ENCODE peak calls at places on chromosomes 5 and 9, in six cellular contexts. V is tibial artery; S is dorsolateral prefrontal cortex; R is CD4-positive, alpha-beta memory T cell; I is A549; Q is AG10803. C is an unnamed sample.

GRCh38 chr9:5799314-5799713 is 33.6 kb downstream of the ERMP1 start:
- DNase-seq in V (no peak), S (no peak), R (peak), I (peak), Q (peak), C (no peak)

GRCh38 chr9:125893277-125893676 is 146.1 kb downstream of the PBX3 start:
- DNase-seq in V (no peak), S (no peak), R (no peak), I (no peak), Q (no peak), C (no peak)

GRCh38 chr5:24226492-24226891 is 418.3 kb downstream of the CDH10 start:
- DNase-seq in V (no peak), S (no peak), R (no peak), I (no peak), Q (peak), C (no peak)

GRCh38 chr5:69217154-69217731 is 17.4 kb upstream of the CDK7 start:
- DNase-seq in V (no peak), S (no peak), R (no peak), I (no peak), Q (no peak), C (peak)

GRCh38 chr9:74458832-74459231 is 38.3 kb upstream of the RORB start:
- DNase-seq in V (no peak), S (no peak), R (no peak), I (no peak), Q (no peak), C (no peak)

GRCh38 chr9:5446451-5447236 is 3.7 kb upstream of the CD274 start:
- DNase-seq in V (no peak), S (no peak), R (no peak), I (no peak), Q (no peak), C (no peak)

GRCh38 chr9:88998506-88998905 is 7.2 kb downstream of the S1PR3 start:
- DNase-seq in V (no peak), S (no peak), R (no peak), I (no peak), Q (no peak), C (no peak)

GRCh38 chr5:148939676-148940075 is 113.3 kb downstream of the ADRB2 start:
- DNase-seq in V (no peak), S (no peak), R (no peak), I (peak), Q (peak), C (no peak)

GRCh38 chr5:52952483-52952882 is 36.7 kb upstream of the ITGA2 start:
- DNase-seq in V (no peak), S (no peak), R (no peak), I (no peak), Q (no peak), C (no peak)

GRCh38 chr5:1523793-1524480 is at the start of gene LPCAT1:
- DNase-seq in V (peak), S (peak), R (peak), I (peak), Q (peak), C (peak)

GRCh38 chr9:111298831-111299603 is 31.0 kb downstream of the OR2K2 start:
- DNase-seq in V (peak), S (no peak), R (peak), I (peak), Q (peak), C (no peak)

GRCh38 chr9:22203371-22204138 is 194.4 kb upstream of the CDKN2B start:
- DNase-seq in V (no peak), S (no peak), R (no peak), I (no peak), Q (peak), C (no peak)

GRCh38 chr9:108476574-108476973 is 379.2 kb downstream of the ACTL7B start:
- DNase-seq in V (no peak), S (no peak), R (no peak), I (no peak), Q (no peak), C (no peak)

GRCh38 chr9:82295177-82295576 is 306.6 kb downstream of the SPATA31D1 start:
- DNase-seq in V (no peak), S (no peak), R (no peak), I (no peak), Q (no peak), C (no peak)

GRCh38 chr9:127467621-127468020 is 16.3 kb downstream of the LRSAM1 start:
- DNase-seq in V (no peak), S (no peak), R (no peak), I (no peak), Q (no peak), C (no peak)

GRCh38 chr9:82081507-82081906 is 92.9 kb downstream of the SPATA31D1 start:
- DNase-seq in V (no peak), S (no peak), R (no peak), I (no peak), Q (peak), C (no peak)

GRCh38 chr9:126947529-126947928 is 32.9 kb downstream of the RALGPS1 start:
- DNase-seq in V (no peak), S (no peak), R (no peak), I (no peak), Q (no peak), C (no peak)

GRCh38 chr9:131366745-131367401 is 27.0 kb upstream of the PRRC2B start:
- DNase-seq in V (no peak), S (no peak), R (no peak), I (peak), Q (peak), C (no peak)

GRCh38 chr5:76787237-76787636 is 31.6 kb upstream of the F2RL1 start:
- DNase-seq in V (peak), S (no peak), R (no peak), I (peak), Q (peak), C (peak)

GRCh38 chr9:133058550-133059320 is 3.0 kb upstream of the CEL start:
- DNase-seq in V (no peak), S (no peak), R (no peak), I (no peak), Q (no peak), C (no peak)

GRCh38 chr9:124215551-124215910 is 42.2 kb upstream of the NEK6 start:
- DNase-seq in V (peak), S (peak), R (no peak), I (no peak), Q (no peak), C (no peak)

GRCh38 chr9:33468797-33469621 is 4.7 kb downstream of the NOL6 start:
- DNase-seq in V (peak), S (peak), R (no peak), I (no peak), Q (no peak), C (no peak)

GRCh38 chr5:66739923-66740322 is 143.7 kb downstream of the MAST4 start:
- DNase-seq in V (no peak), S (no peak), R (no peak), I (no peak), Q (no peak), C (no peak)

GRCh38 chr5:113050606-113051391 is 74.2 kb downstream of the DCP2 start:
- DNase-seq in V (peak), S (no peak), R (no peak), I (no peak), Q (peak), C (no peak)

GRCh38 chr9:91658513-91659105 is 235.0 kb upstream of the NFIL3 start:
- DNase-seq in V (no peak), S (no peak), R (no peak), I (no peak), Q (no peak), C (no peak)

GRCh38 chr5:179300834-179301233 is 44.4 kb downstream of the ADAMTS2 start:
- DNase-seq in V (peak), S (no peak), R (no peak), I (no peak), Q (no peak), C (no peak)

GRCh38 chr5:32311404-32312193 is 1.1 kb downstream of the MTMR12 start:
- DNase-seq in V (no peak), S (no peak), R (no peak), I (no peak), Q (peak), C (no peak)

GRCh38 chr5:138110266-138110963 is 26.6 kb downstream of the WNT8A start:
- DNase-seq in V (no peak), S (no peak), R (no peak), I (no peak), Q (no peak), C (no peak)

GRCh38 chr5:176790921-176791320 is 19.4 kb upstream of the UNC5A start:
- DNase-seq in V (no peak), S (no peak), R (no peak), I (no peak), Q (peak), C (no peak)

GRCh38 chr9:133935328-133936040 is 56.6 kb downstream of the VAV2 start:
- DNase-seq in V (no peak), S (no peak), R (no peak), I (no peak), Q (peak), C (no peak)

GRCh38 chr5:13976867-13977479 is 32.5 kb upstream of the DNAH5 start:
- DNase-seq in V (no peak), S (no peak), R (no peak), I (peak), Q (peak), C (no peak)

DNA sequence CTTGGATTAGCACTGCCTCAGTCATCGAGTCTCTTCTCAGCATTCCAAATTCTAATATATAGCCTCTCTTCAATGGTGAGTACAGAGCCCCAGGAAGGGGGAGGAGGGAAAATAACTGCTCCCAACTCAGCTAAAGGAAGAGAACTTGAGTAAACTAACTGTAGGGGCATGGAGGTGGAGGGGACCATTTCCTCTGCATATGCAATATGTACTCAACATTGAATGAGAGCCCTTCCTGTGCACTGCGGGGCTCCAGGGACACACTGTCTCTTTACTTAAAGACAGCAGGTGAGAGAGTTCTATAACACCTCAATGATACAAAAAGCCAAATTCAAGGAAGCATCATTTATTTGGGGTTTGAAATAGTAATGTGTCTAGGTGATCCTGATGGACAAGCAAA is 75.1 kb downstream of the GNAQ start:
- DNase-seq in V (no peak), S (no peak), R (no peak), I (no peak), Q (no peak), C (no peak)
- H3K4me3 ChIP-seq in V (no peak), S (no peak), R (no peak), I (no peak), Q (no peak), C (no peak)

GRCh38 chr5:140150201-140150600 is 24.5 kb downstream of the IGIP start:
- DNase-seq in V (peak), S (no peak), R (no peak), I (no peak), Q (no peak), C (no peak)
- H3K4me3 ChIP-seq in V (no peak), S (no peak), R (no peak), I (no peak), Q (no peak), C (no peak)

GRCh38 chr5:103263054-103263453 is 4.5 kb downstream of the MACIR start:
- DNase-seq in V (no peak), S (no peak), R (no peak), I (no peak), Q (peak), C (no peak)

GRCh38 chr5:103258957-103259704 is 568 bp downstream of the MACIR start:
- DNase-seq in V (peak), S (peak), R (peak), I (peak), Q (peak), C (no peak)

GRCh38 chr5:103262422-103262871 is 3.9 kb downstream of the MACIR start:
- DNase-seq in V (no peak), S (no peak), R (no peak), I (peak), Q (peak), C (no peak)

GRCh38 chr5:103259705-103260355 is 1.3 kb downstream of the MACIR start:
- DNase-seq in V (no peak), S (no peak), R (no peak), I (no peak), Q (peak), C (no peak)

GRCh38 chr5:103260951-103261350 is 2.4 kb downstream of the MACIR start:
- DNase-seq in V (no peak), S (no peak), R (no peak), I (no peak), Q (no peak), C (no peak)
- H3K4me3 ChIP-seq in V (peak), S (peak), R (no peak), I (peak), Q (peak), C (no peak)

DNA sequence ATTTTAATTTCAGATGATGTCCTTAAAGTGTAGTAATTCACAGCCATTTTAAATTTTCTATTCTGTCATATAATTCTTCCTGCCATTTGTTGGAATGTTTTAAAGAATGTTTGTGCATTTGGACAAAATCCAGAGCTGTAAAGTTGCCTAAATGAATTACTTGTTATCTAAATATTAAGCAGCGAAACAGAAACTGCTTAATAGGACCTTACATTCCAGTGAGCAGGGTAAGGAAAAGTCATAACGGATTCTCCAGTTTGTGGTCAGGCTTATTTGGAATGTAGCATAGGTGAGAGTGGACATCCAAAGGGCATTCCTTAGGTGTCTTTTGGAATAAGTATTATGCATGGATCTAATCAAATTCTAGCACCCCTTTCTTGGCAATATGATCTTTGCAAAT is 410.4 kb upstream of the PTPRD start:
- DNase-seq in V (no peak), S (no peak), R (no peak), I (no peak), Q (no peak), C (no peak)
- H3K4me3 ChIP-seq in V (no peak), S (no peak), R (no peak), I (no peak), Q (no peak), C (no peak)